ENCODE peak calls at places on chromosomes 2 and 18, in six cellular contexts. U is AG04450, Q is WERI-Rb-1, I is stomach, O is coronary artery, E is lung. S is an unnamed sample.

GRCh38 chr2:45816273-45816672 is 164.8 kb downstream of the PRKCE start:
- DNase-seq in E (no peak), O (no peak), U (no peak), I (peak), Q (no peak), S (no peak)

GRCh38 chr2:102258386-102259074 is 52.8 kb upstream of the IL1RL1 start:
- DNase-seq in E (no peak), I (no peak), U (peak), Q (no peak), O (no peak), S (peak)

GRCh38 chr2:76599732-76600368 is 889.1 kb upstream of the GCFC2 start:
- DNase-seq in E (peak), I (peak), O (no peak), U (peak), Q (peak), S (peak)

GRCh38 chr2:160742679-160743078 is 249.1 kb upstream of the RBMS1 start:
- DNase-seq in I (no peak), U (no peak), O (no peak), E (no peak), Q (no peak), S (no peak)

GRCh38 chr2:45610281-45611019 is 617 bp downstream of the SRBD1 start:
- DNase-seq in O (peak), I (peak), E (peak), Q (peak), U (no peak), S (peak)

GRCh38 chr2:173175222-173175621 is 99.6 kb downstream of the MAP3K20 start:
- DNase-seq in U (no peak), Q (no peak), O (no peak), E (no peak), I (no peak), S (no peak)

GRCh38 chr2:180696005-180696404 is 284.4 kb upstream of the UBE2E3 start:
- DNase-seq in I (no peak), U (no peak), E (no peak), O (no peak), Q (no peak), S (no peak)

GRCh38 chr18:23036611-23037259 is 98.5 kb upstream of the CABLES1 start:
- DNase-seq in O (no peak), U (no peak), I (no peak), Q (no peak), E (no peak), S (no peak)

GRCh38 chr2:219279151-219279915 is at the start of gene DNAJB2:
- DNase-seq in E (peak), O (peak), I (peak), Q (peak), U (peak), S (peak)
- TF ChIP-seq CTCF in E (no peak), O (no peak), I (no peak), Q (no peak), U (peak), S (peak)

DNA sequence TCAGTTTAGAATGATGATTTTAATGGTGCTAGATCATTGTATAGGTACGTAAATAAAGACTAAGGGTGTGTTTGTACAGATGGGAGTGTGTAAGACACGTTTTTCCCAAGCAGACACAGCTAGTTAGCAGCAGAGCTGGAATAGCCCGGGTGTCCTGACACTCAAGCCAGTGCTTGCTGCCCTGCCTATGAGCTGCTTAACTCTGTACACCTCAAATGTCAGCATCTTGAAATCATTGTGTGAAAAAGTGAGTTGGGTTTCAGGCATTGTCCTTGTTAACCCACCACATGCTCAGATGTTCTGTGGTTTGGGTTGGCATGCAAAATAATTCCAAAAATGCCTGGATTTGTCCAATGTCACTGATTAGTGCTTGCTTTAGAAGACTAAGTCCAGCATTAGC is 13.0 kb upstream of the TET3 start:
- DNase-seq in I (no peak), E (no peak), U (no peak), Q (no peak), O (no peak), S (no peak)
- H3K4me3 ChIP-seq in I (no peak), E (no peak), U (no peak), Q (no peak), O (no peak), S (no peak)

GRCh38 chr2:231671617-231672350 is 36.5 kb upstream of the PTMA start:
- DNase-seq in Q (no peak), E (peak), U (no peak), I (peak), O (peak), S (no peak)

GRCh38 chr2:231673348-231673770 is 35.0 kb upstream of the PTMA start:
- DNase-seq in E (peak), Q (peak), O (peak), U (no peak), I (peak), S (no peak)

GRCh38 chr2:231670892-231671616 is 37.3 kb upstream of the PTMA start:
- DNase-seq in I (peak), U (no peak), E (no peak), Q (peak), O (no peak), S (no peak)

GRCh38 chr2:231674587-231675334 is 33.6 kb upstream of the PTMA start:
- DNase-seq in O (peak), E (peak), U (no peak), Q (peak), I (peak), S (no peak)

GRCh38 chr2:231672617-231673347 is 35.5 kb upstream of the PTMA start:
- DNase-seq in Q (peak), O (peak), U (no peak), I (peak), E (peak), S (no peak)
- TF ChIP-seq CTCF in Q (peak), O (no peak), U (peak), I (no peak), E (no peak), S (no peak)

DNA sequence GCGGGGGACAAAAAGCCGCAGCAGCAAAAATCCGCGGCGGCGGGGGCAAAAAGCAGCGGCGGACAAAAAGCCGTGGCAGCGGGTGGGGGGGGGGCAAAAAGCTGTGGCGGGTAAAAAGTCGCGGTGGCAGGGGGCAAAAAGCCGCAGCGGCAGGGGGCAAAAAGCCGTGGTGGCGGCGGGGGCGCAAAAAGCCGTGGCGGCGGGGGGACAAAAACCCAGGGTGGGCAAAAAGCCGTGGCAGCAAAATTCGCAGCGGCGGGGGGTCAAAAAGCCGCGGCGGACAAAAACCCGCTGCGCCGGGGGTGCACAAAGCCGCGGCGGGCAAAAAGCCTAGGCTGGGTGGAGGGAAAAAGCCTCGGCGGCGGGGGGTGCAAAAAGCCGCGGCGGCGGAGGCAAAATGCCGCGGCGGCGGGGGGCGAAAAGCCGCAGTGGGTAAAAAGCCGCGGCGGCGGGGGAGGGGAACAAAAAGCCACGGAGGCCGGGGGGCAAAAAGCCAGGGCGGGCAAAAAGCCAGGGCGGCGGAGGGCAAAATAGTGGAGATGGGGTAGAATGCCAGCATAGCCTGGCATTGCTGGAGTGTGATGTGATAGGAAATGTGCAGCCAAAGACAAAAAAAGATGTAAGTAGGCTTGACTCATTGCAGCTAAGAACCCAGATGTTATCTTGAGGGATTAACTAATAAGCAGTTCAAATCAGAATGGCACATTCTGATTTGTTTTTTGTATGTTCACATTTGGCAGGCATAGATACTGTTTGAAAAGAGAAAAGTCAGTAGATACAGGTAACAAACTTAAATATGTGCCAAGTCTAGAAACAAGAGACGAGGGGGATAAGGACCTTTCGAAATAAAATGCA is 1076.3 kb downstream of the RPIA start:
- DNase-seq in E (no peak), I (peak), O (no peak), U (no peak), Q (no peak), S (no peak)
- H3K4me3 ChIP-seq in E (no peak), I (no peak), O (no peak), U (no peak), Q (no peak), S (no peak)

DNA sequence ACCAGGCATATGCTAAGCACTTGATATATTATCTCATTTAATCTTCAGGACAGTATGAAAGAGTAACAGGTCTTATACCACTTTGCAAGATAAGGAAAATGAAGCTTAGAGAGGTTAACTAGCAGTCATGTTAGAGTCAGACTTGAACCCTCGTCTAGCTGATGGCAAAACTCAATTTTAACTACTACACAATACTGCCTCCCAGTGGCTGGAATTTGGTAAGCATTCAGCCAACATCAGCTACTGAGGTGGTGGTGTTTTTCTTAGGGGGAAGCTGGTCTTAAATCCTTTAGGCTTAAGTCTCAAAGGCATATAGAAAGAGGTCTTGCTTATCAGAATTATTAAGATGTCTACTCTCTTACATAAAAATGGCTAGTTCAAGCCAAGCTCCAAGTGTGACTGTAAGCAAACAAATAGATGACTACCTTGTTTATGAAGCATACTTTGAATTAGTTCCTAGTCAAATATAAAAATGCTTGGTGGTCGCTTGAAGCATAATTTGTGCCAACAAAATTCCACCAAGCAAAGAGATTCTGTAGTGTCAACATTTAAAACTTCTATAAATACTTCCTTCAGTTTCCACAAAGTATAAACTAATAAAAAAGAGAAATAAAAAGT is 325.4 kb upstream of the FIGN start:
- DNase-seq in O (no peak), U (no peak), Q (peak), I (peak), E (peak), S (peak)
- TF ChIP-seq CTCF in O (peak), U (peak), Q (peak), I (peak), E (no peak), S (peak)

GRCh38 chr18:8609711-8610441 is 639 bp downstream of the RAB12 start:
- DNase-seq in E (no peak), I (no peak), U (no peak), O (no peak), Q (peak), S (no peak)

GRCh38 chr18:8608795-8609673 is at the start of gene RAB12:
- DNase-seq in I (peak), O (peak), Q (peak), U (peak), E (peak), S (peak)

GRCh38 chr18:8614875-8615274 is 5.6 kb downstream of the RAB12 start:
- DNase-seq in O (no peak), Q (no peak), I (no peak), U (no peak), E (no peak), S (no peak)

GRCh38 chr18:8610442-8610801 is 1.2 kb downstream of the RAB12 start:
- DNase-seq in U (no peak), E (no peak), O (no peak), I (no peak), Q (peak), S (no peak)

GRCh38 chr18:8611916-8612576 is 2.8 kb downstream of the RAB12 start:
- DNase-seq in O (no peak), E (no peak), U (no peak), Q (no peak), I (no peak), S (no peak)
- H3K4me3 ChIP-seq in O (peak), E (no peak), U (no peak), Q (no peak), I (no peak), S (no peak)

DNA sequence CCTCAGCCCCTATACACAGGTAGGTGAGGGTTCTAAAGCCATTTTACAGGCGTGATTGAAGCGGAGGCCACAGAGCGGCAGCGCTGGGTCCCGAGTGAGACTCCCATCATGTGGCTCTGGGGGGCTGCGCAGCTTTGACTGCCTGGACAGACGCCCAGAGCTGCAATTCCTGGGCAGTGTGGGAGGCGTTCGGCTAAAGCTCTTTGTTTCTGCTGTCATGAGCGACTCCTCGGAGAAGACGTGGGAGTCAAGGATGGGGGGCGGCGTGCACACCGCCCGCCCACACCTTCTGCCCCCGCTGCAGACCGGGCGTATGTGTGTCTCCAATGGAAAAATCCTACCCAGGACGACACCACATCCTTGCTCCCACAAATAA is 867 bp upstream of the LBH start:
- DNase-seq in I (no peak), Q (peak), E (no peak), U (no peak), O (no peak), S (no peak)
- TF ChIP-seq CTCF in I (no peak), Q (peak), E (no peak), U (peak), O (no peak), S (peak)

GRCh38 chr18:64370036-64370435 is 221.1 kb upstream of the LINC00305 start:
- DNase-seq in U (no peak), I (no peak), Q (no peak), O (no peak), E (no peak), S (no peak)

GRCh38 chr18:64372850-64373249 is 224.0 kb upstream of the LINC00305 start:
- DNase-seq in U (no peak), Q (no peak), O (no peak), E (no peak), I (no peak), S (no peak)
- H3K4me3 ChIP-seq in U (no peak), Q (no peak), O (no peak), E (no peak), I (no peak), S (no peak)

GRCh38 chr18:59218018-59218417 is 1.9 kb upstream of the GRP start:
- DNase-seq in U (no peak), Q (no peak), E (no peak), O (no peak), I (no peak), S (no peak)

GRCh38 chr18:59219672-59220163 is at the start of gene GRP:
- DNase-seq in Q (peak), I (no peak), E (no peak), O (no peak), U (no peak), S (no peak)

GRCh38 chr18:59220784-59221765 is 1.1 kb downstream of the GRP start:
- DNase-seq in E (no peak), U (no peak), Q (peak), I (no peak), O (no peak), S (no peak)

GRCh38 chr18:59222341-59222740 is 2.4 kb downstream of the GRP start:
- DNase-seq in O (no peak), E (no peak), Q (no peak), U (no peak), I (no peak), S (no peak)

GRCh38 chr18:59220164-59220783 is 316 bp downstream of the GRP start:
- DNase-seq in I (no peak), E (no peak), U (no peak), O (no peak), Q (peak), S (no peak)
- TF ChIP-seq CTCF in I (no peak), E (no peak), U (no peak), O (no peak), Q (no peak), S (no peak)

GRCh38 chr18:76467371-76468190 is 27.5 kb downstream of the ZNF516 start:
- DNase-seq in U (no peak), O (peak), E (no peak), I (no peak), Q (no peak), S (no peak)
- H3K4me3 ChIP-seq in U (no peak), O (peak), E (no peak), I (peak), Q (no peak), S (no peak)

S was measured in astrocyte of the cerebellum.